ENCODE peak calls at places on chromosomes 7 and 10, in five cellular contexts. One of them, this sample, is unnamed.

GRCh38 chr7:12683678-12684077 is 3.8 kb upstream of the ARL4A start:
- DNase-seq in H9: no peak
- DNase-seq in AG04450: no peak
- DNase-seq in heart right ventricle: no peak
- DNase-seq in breast epithelium: no peak
- DNase-seq in this sample: no peak

GRCh38 chr7:7399707-7400106 is 136.0 kb downstream of the COL28A1 start:
- DNase-seq in H9: no peak
- DNase-seq in AG04450: no peak
- DNase-seq in heart right ventricle: no peak
- DNase-seq in breast epithelium: no peak
- DNase-seq in this sample: no peak

GRCh38 chr7:66150471-66150870 is 35.8 kb downstream of the CRCP start:
- DNase-seq in H9: no peak
- DNase-seq in breast epithelium: peak; percentile 24
- DNase-seq in AG04450: no peak
- DNase-seq in heart right ventricle: peak; percentile 66
- DNase-seq in this sample: no peak

GRCh38 chr10:101843032-101843991 is at the start of gene KCNIP2:
- DNase-seq in heart right ventricle: peak; percentile 48
- DNase-seq in AG04450: no peak
- DNase-seq in breast epithelium: no peak
- DNase-seq in H9: peak; percentile 90
- DNase-seq in this sample: no peak

GRCh38 chr7:63925626-63926460 is 72.8 kb upstream of the ZNF722 start:
- DNase-seq in AG04450: no peak
- DNase-seq in heart right ventricle: peak; percentile 96
- DNase-seq in H9: no peak
- DNase-seq in breast epithelium: peak; percentile 93
- DNase-seq in this sample: peak; percentile 93

GRCh38 chr7:2445047-2445446 is 31.2 kb downstream of the GRIFIN start:
- DNase-seq in heart right ventricle: no peak
- DNase-seq in H9: no peak
- DNase-seq in breast epithelium: no peak
- DNase-seq in AG04450: no peak
- DNase-seq in this sample: peak; percentile 43

GRCh38 chr10:1957057-1957456 is 219.7 kb upstream of the ADARB2 start:
- DNase-seq in breast epithelium: no peak
- DNase-seq in heart right ventricle: no peak
- DNase-seq in AG04450: no peak
- DNase-seq in H9: no peak
- DNase-seq in this sample: no peak

GRCh38 chr10:89147256-89147655 is 59.9 kb downstream of the CH25H start:
- DNase-seq in breast epithelium: no peak
- DNase-seq in AG04450: peak; percentile 67
- DNase-seq in heart right ventricle: no peak
- DNase-seq in H9: no peak
- DNase-seq in this sample: no peak

GRCh38 chr7:155009570-155010157 is 6.7 kb upstream of the PAXIP1 start:
- DNase-seq in heart right ventricle: no peak
- DNase-seq in AG04450: no peak
- DNase-seq in breast epithelium: no peak
- DNase-seq in H9: peak; percentile 51
- DNase-seq in this sample: no peak

GRCh38 chr7:114426380-114426779 is 11.8 kb downstream of the FOXP2 start:
- DNase-seq in AG04450: no peak
- DNase-seq in heart right ventricle: no peak
- DNase-seq in breast epithelium: no peak
- DNase-seq in H9: no peak
- DNase-seq in this sample: no peak

GRCh38 chr10:14661818-14662217 is 112.9 kb downstream of the FAM107B start:
- DNase-seq in H9: no peak
- DNase-seq in AG04450: no peak
- DNase-seq in breast epithelium: no peak
- DNase-seq in heart right ventricle: no peak
- DNase-seq in this sample: no peak
- H3K27ac ChIP-seq in H9: no peak overlapping the region
- H3K27ac ChIP-seq in AG04450: no peak overlapping the region
- H3K27ac ChIP-seq in breast epithelium: no peak overlapping the region
- H3K27ac ChIP-seq in heart right ventricle: no peak overlapping the region
- H3K27ac ChIP-seq in this sample: no peak overlapping the region

DNA sequence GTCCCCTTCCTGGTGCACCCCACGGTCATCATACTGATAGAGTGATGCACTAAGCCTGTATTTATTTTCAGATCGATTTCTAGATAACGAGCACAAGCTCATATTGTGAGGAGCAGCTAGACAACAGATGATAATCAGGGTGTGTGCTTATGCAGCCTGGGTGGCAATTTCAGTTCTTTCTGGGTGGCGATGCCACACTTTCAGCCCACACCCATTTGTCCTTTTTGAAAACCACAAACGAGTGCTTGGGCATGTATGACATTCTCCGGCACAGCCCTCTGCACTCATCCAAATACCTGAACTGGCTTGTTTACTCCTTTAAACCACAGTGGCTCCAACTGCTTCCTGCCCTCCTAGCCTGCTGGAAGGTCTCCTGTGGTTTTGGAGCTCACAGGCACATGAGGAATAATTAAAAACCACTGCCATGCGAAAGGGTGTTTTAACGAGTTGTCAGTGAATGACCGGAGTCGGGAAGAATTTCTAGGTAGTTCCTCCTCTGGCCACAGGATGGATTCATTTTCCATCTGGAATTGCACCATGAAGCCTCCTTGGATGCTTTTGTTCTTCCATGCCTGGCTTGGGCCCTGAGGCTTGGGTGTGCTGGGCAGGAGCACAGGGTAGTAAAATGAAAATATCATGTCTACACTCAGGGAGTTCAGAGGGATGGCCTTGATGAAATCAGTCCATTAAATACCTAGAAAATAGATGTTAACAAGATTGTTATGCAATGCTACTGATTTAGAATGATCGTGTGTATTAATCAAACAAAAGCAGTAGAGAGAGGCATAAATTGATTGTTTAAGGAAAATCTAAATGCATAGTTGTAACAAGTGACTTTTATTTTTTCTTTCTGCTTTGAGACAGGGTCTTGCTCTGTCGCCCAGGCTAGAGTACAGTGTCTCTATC is 52.4 kb upstream of the ITGB1 start:
- DNase-seq in AG04450: peak; percentile 63
- DNase-seq in heart right ventricle: no peak
- DNase-seq in H9: peak; percentile 43
- DNase-seq in breast epithelium: no peak
- DNase-seq in this sample: no peak
- H3K27ac ChIP-seq in AG04450: peak overlapping the region; percentile 11
- H3K27ac ChIP-seq in heart right ventricle: no peak overlapping the region
- H3K27ac ChIP-seq in H9: no peak overlapping the region
- H3K27ac ChIP-seq in breast epithelium: peak overlapping the region; percentile 33
- H3K27ac ChIP-seq in this sample: no peak overlapping the region

DNA sequence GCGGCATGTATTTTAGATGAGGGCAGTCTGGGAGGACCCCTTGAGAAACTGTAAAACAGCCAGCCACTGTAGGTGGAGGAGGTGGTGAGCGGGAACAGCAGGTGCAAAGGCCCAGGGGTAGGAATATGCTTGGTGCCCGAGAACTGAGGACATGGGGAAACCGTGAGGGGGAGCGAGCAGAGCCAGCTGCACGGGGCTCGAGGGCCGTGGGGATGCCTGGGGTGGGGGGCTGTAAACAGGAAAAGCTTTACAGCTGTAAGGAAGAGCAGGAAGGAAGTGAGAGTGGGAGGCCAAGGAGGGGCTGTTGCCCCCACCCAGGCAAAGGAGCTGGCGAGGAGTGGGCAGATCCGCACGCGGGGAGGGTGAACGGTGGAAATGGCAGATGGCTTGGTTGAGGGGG is 34.3 kb downstream of the ZMIZ1 start:
- DNase-seq in heart right ventricle: no peak
- DNase-seq in H9: no peak
- DNase-seq in breast epithelium: no peak
- DNase-seq in AG04450: no peak
- DNase-seq in this sample: no peak
- H3K27ac ChIP-seq in heart right ventricle: peak overlapping the region; percentile 81
- H3K27ac ChIP-seq in H9: no peak overlapping the region
- H3K27ac ChIP-seq in breast epithelium: peak overlapping the region; percentile 90
- H3K27ac ChIP-seq in AG04450: no peak overlapping the region
- H3K27ac ChIP-seq in this sample: no peak overlapping the region

DNA sequence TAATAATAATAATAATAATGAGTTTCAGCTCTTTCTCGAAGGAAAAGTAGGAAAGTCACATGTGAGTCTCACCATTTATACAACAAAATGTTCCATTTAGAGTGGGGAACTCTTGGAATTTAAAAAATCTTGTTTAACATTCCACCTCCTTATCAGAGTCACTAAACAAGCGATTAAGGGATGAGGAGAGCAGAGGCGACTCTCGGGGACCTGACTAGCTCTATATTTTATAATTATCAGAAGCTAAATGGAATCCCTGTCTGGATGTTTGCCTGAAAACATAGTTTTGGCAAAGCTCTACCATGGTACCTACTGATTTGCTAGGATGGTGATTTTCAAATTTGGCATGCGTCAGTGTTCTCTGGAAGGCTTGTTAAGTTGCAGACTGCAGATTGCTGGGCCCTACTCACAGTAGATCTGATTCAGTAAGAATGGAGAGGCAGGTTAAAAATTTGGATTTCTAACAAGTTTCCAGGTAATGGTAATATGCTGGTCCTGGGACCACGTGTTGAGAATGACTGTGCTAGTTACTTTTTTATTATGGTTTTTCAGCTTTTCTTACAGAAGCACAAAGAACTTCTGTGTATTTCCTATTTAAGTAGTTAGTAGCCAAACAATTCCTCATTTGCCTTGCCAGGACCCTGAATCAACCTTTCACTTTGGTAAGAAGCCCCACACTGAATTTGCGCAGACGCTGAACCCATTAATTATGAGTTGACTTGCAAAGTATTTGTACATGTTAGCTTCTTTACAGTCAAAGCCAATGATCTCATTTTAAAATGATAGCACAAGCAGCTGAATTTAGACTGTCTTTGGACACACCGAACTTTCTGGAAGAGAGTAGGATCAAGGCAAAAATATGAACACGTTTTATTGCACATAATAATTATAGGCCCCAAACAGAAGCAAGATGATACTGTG is 39.5 kb downstream of the CPED1 start:
- DNase-seq in H9: no peak
- DNase-seq in heart right ventricle: no peak
- DNase-seq in AG04450: no peak
- DNase-seq in breast epithelium: no peak
- DNase-seq in this sample: no peak
- H3K27ac ChIP-seq in H9: no peak overlapping the region
- H3K27ac ChIP-seq in heart right ventricle: peak overlapping the region; percentile 69
- H3K27ac ChIP-seq in AG04450: no peak overlapping the region
- H3K27ac ChIP-seq in breast epithelium: no peak overlapping the region
- H3K27ac ChIP-seq in this sample: no peak overlapping the region

GRCh38 chr10:97365761-97366351 is 31.3 kb upstream of the FRAT2 start:
- DNase-seq in H9: no peak
- DNase-seq in heart right ventricle: no peak
- DNase-seq in AG04450: no peak
- DNase-seq in breast epithelium: no peak
- DNase-seq in this sample: no peak
- H3K27ac ChIP-seq in H9: no peak overlapping the region
- H3K27ac ChIP-seq in heart right ventricle: peak overlapping the region; percentile 62
- H3K27ac ChIP-seq in AG04450: no peak overlapping the region
- H3K27ac ChIP-seq in breast epithelium: no peak overlapping the region
- H3K27ac ChIP-seq in this sample: peak overlapping the region; percentile 42

GRCh38 chr10:77575271-77576006 is 62.2 kb downstream of the KCNMA1 start:
- DNase-seq in breast epithelium: no peak
- DNase-seq in AG04450: no peak
- DNase-seq in H9: no peak
- DNase-seq in heart right ventricle: no peak
- DNase-seq in this sample: no peak
- H3K27ac ChIP-seq in breast epithelium: no peak overlapping the region
- H3K27ac ChIP-seq in AG04450: no peak overlapping the region
- H3K27ac ChIP-seq in H9: no peak overlapping the region
- H3K27ac ChIP-seq in heart right ventricle: no peak overlapping the region
- H3K27ac ChIP-seq in this sample: no peak overlapping the region

GRCh38 chr10:92907280-92907679 is 59.0 kb downstream of the EXOC6 start:
- DNase-seq in breast epithelium: no peak
- DNase-seq in H9: no peak
- DNase-seq in heart right ventricle: no peak
- DNase-seq in AG04450: no peak
- DNase-seq in this sample: no peak
- H3K27ac ChIP-seq in breast epithelium: no peak overlapping the region
- H3K27ac ChIP-seq in H9: no peak overlapping the region
- H3K27ac ChIP-seq in heart right ventricle: no peak overlapping the region
- H3K27ac ChIP-seq in AG04450: no peak overlapping the region
- H3K27ac ChIP-seq in this sample: no peak overlapping the region

GRCh38 chr7:116951366-116952292 is 1.7 kb upstream of the ST7 start:
- DNase-seq in heart right ventricle: no peak
- DNase-seq in AG04450: no peak
- DNase-seq in breast epithelium: no peak
- DNase-seq in H9: no peak
- DNase-seq in this sample: no peak
- H3K27ac ChIP-seq in heart right ventricle: peak overlapping the region; percentile 100
- H3K27ac ChIP-seq in AG04450: no peak overlapping the region
- H3K27ac ChIP-seq in breast epithelium: no peak overlapping the region
- H3K27ac ChIP-seq in H9: no peak overlapping the region
- H3K27ac ChIP-seq in this sample: no peak overlapping the region

DNA sequence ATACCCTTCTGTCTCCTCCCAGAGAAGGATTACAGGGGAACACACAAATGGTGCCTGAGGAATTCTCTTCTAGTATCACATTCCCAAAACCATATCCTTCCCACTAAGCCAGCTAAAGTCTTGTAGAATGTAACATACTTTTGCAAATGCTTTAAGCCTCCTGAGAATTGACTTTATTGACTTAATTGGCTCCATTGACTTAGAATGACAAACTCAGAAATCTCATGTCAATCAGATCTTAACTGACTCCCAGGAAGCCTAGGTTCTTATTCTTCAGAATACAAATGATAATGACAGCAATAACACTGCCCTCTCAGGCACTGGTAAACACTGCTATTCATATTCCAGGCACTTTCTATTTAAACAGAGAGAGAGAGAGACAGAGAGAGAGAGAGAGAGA is 356.9 kb upstream of the PRKCQ start:
- DNase-seq in breast epithelium: no peak
- DNase-seq in H9: no peak
- DNase-seq in AG04450: no peak
- DNase-seq in heart right ventricle: no peak
- DNase-seq in this sample: no peak
- H3K27ac ChIP-seq in breast epithelium: no peak overlapping the region
- H3K27ac ChIP-seq in H9: no peak overlapping the region
- H3K27ac ChIP-seq in AG04450: no peak overlapping the region
- H3K27ac ChIP-seq in heart right ventricle: no peak overlapping the region
- H3K27ac ChIP-seq in this sample: no peak overlapping the region

GRCh38 chr10:43155221-43155620 is 17.0 kb downstream of the CSGALNACT2 start:
- DNase-seq in heart right ventricle: no peak
- DNase-seq in breast epithelium: no peak
- DNase-seq in AG04450: no peak
- DNase-seq in H9: no peak
- DNase-seq in this sample: no peak
- H3K27ac ChIP-seq in heart right ventricle: no peak overlapping the region
- H3K27ac ChIP-seq in breast epithelium: no peak overlapping the region
- H3K27ac ChIP-seq in AG04450: no peak overlapping the region
- H3K27ac ChIP-seq in H9: no peak overlapping the region
- H3K27ac ChIP-seq in this sample: no peak overlapping the region